ENCODE peak calls at places on chromosome 7, in six cellular contexts. K, H, Z, U, Y and M are unnamed samples.

GRCh38 chr7:2553831-2554581 is 1.3 kb downstream of the BRAT1 start:
- DNase-seq in K (no peak), H (no peak), Z (no peak), U (peak; percentile 7), Y (no peak), M (no peak)

GRCh38 chr7:96953676-96954513 is 51.5 kb upstream of the DLX6 start:
- DNase-seq in K (no peak), H (no peak), Z (no peak), U (no peak), Y (no peak), M (no peak)

GRCh38 chr7:77276120-77276519 is 76.5 kb upstream of the FGL2 start:
- DNase-seq in K (no peak), H (no peak), Z (no peak), U (no peak), Y (no peak), M (no peak)

GRCh38 chr7:73865738-73866445 is 4.9 kb downstream of the TMEM270 start:
- DNase-seq in K (no peak), H (peak; percentile 76), Z (peak; percentile 67), U (peak; percentile 44), Y (peak; percentile 46), M (no peak)

GRCh38 chr7:40716052-40716451 is 581.2 kb downstream of the SUGCT start:
- DNase-seq in K (no peak), H (peak; percentile 48), Z (no peak), U (no peak), Y (no peak), M (no peak)

GRCh38 chr7:74092964-74093339 is 9.3 kb downstream of the LIMK1 start:
- DNase-seq in K (peak; percentile 86), H (peak; percentile 39), Z (no peak), U (peak; percentile 85), Y (no peak), M (no peak)

GRCh38 chr7:25351761-25352160 is 123.5 kb upstream of the NPVF start:
- DNase-seq in K (no peak), H (no peak), Z (no peak), U (no peak), Y (no peak), M (no peak)

GRCh38 chr7:113294750-113295149 is 176.4 kb upstream of the SMIM30 start:
- DNase-seq in K (no peak), H (no peak), Z (no peak), U (no peak), Y (no peak), M (no peak)

GRCh38 chr7:106045592-106045991 is 66.5 kb downstream of the SYPL1 start:
- DNase-seq in K (no peak), H (peak; percentile 55), Z (peak; percentile 62), U (no peak), Y (peak; percentile 3), M (no peak)

GRCh38 chr7:29431686-29432085 is 131.9 kb upstream of the PRR15 start:
- DNase-seq in K (no peak), H (no peak), Z (no peak), U (no peak), Y (no peak), M (no peak)

GRCh38 chr7:25028370-25028971 is 48.5 kb upstream of the OSBPL3 start:
- DNase-seq in K (no peak), H (peak; percentile 91), Z (peak; percentile 84), U (no peak), Y (no peak), M (no peak)

GRCh38 chr7:151454932-151455530 is 15.1 kb upstream of the CRYGN start:
- DNase-seq in K (no peak), H (no peak), Z (no peak), U (no peak), Y (no peak), M (no peak)

GRCh38 chr7:103148131-103148993 is 537 bp downstream of the NAPEPLD start:
- DNase-seq in K (no peak), H (peak; percentile 12), Z (peak; percentile 45), U (no peak), Y (no peak), M (no peak)

GRCh38 chr7:86657948-86658347 is 14.2 kb downstream of the GRM3 start:
- DNase-seq in K (no peak), H (no peak), Z (no peak), U (no peak), Y (no peak), M (no peak)

GRCh38 chr7:94146408-94146807 is 142.3 kb upstream of the BET1 start:
- DNase-seq in K (peak; percentile 59), H (no peak), Z (no peak), U (no peak), Y (no peak), M (no peak)

GRCh38 chr7:14020339-14020900 is 31.0 kb upstream of the ETV1 start:
- DNase-seq in K (no peak), H (no peak), Z (no peak), U (no peak), Y (no peak), M (no peak)

GRCh38 chr7:42193457-42194111 is 43.4 kb downstream of the GLI3 start:
- DNase-seq in K (no peak), H (peak; percentile 43), Z (no peak), U (no peak), Y (no peak), M (no peak)

GRCh38 chr7:36755484-36755883 is 31.2 kb upstream of the AOAH start:
- DNase-seq in K (no peak), H (no peak), Z (no peak), U (peak; percentile 29), Y (no peak), M (no peak)

GRCh38 chr7:158778476-158778875 is 50.8 kb downstream of the ESYT2 start:
- DNase-seq in K (no peak), H (peak; percentile 41), Z (no peak), U (no peak), Y (no peak), M (no peak)

GRCh38 chr7:42091461-42092229 is 145.4 kb downstream of the GLI3 start:
- DNase-seq in K (no peak), H (no peak), Z (peak; percentile 81), U (no peak), Y (no peak), M (no peak)

GRCh38 chr7:152520861-152521302 is 85.1 kb upstream of the KMT2C start:
- DNase-seq in K (no peak), H (peak; percentile 16), Z (no peak), U (no peak), Y (peak; percentile 75), M (no peak)

GRCh38 chr7:54349259-54349658 is 192.9 kb upstream of the VSTM2A start:
- DNase-seq in K (no peak), H (no peak), Z (peak; percentile 52), U (no peak), Y (no peak), M (no peak)

GRCh38 chr7:110771717-110772116 is 319.2 kb upstream of the LRRN3 start:
- DNase-seq in K (no peak), H (no peak), Z (no peak), U (no peak), Y (no peak), M (no peak)
- H3K4me1 ChIP-seq in K (no peaks in the 10 kb centered on the region), H (no peaks in the 10 kb centered on the region), Z (peaks cover 17% of the 10 kb centered on the region), U (no peaks in the 10 kb centered on the region), Y (no peaks in the 10 kb centered on the region), M (no peaks in the 10 kb centered on the region)

DNA sequence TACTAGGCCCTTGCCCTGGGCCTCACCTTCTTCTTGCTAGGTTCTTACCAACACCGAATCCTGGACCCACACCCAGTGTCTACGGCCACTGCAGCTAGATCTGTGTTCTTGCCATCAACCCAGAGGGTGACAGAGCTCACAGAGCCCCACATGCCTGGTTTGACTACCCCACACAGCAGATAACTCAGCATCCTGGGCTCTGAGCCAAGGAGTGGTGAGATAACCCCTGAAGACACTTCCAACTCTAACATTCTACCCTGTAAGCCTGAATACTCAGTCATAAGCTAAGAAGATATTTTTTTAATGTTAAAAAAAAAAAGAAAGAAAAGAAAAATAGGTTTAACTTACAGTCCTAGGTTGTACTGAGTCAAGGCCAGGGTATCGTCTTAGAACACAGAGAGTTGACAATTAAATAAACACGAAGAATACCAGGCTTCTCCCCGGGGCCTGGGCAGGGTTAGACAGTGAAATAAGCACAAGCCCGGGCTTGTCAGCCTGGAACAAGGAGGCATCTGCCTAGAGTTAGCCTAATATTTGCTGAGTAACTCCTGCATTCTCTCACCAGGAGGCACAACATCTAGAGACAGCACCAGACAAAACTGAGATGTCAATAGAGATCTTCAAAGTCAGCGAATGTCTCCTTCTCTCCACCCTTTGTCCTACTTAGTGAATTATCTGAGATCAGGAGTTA is 556.5 kb upstream of the LRRN3 start:
- DNase-seq in K (no peak), H (no peak), Z (no peak), U (no peak), Y (no peak), M (no peak)
- H3K9me3 ChIP-seq in K (no peaks in the 10 kb centered on the region), H (no peaks in the 10 kb centered on the region), Z (no peaks in the 10 kb centered on the region), U (no peaks in the 10 kb centered on the region), Y (no peaks in the 10 kb centered on the region), M (no peaks in the 10 kb centered on the region)

DNA sequence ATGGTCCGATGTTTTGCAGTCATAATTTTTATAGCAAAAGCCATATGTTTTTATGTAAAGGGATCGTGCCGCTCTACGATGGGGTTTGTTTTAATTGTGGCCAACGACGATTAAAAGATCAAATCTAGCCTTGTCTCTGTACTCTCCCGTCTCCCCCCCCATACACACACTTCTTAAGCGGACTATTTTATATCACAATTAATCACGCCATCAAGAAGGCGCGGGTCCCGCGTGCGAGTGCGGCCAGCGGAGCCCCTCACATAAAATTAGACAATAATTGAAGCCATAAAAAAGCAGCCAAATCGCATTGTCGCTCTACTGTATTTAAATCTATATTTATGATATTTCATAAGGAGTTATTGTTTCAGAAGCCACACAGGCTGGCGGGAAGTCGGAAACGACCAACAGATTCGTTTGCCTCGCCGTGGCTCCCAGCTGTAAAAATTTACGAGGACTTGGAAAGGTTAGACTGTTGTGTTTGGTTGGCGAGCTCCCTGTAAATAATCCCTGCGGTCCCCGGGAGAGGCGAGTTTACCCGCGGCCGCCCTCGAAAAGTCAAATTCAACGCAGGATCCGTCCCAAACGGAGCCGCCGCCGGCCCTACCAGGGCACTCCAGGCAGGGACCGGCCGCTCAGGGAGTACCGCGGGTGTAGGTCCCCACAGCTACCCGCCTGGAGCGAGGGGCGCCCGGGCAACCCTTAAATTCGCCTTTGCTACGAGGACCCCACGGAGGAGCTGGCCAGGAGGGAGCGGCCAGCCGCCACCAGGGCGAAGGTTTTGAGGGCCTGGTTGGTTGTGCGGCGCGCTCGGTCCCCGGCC is 528 bp upstream of the HOXA9 start:
- DNase-seq in K (no peak), H (no peak), Z (peak; percentile 67), U (no peak), Y (no peak), M (no peak)
- H3K4me1 ChIP-seq in K (peaks cover 7% of the 10 kb centered on the region), H (peaks cover 3% of the 10 kb centered on the region), Z (peaks cover 11% of the 10 kb centered on the region), U (no peaks in the 10 kb centered on the region), Y (no peaks in the 10 kb centered on the region), M (peaks cover 75% of the 10 kb centered on the region)

DNA sequence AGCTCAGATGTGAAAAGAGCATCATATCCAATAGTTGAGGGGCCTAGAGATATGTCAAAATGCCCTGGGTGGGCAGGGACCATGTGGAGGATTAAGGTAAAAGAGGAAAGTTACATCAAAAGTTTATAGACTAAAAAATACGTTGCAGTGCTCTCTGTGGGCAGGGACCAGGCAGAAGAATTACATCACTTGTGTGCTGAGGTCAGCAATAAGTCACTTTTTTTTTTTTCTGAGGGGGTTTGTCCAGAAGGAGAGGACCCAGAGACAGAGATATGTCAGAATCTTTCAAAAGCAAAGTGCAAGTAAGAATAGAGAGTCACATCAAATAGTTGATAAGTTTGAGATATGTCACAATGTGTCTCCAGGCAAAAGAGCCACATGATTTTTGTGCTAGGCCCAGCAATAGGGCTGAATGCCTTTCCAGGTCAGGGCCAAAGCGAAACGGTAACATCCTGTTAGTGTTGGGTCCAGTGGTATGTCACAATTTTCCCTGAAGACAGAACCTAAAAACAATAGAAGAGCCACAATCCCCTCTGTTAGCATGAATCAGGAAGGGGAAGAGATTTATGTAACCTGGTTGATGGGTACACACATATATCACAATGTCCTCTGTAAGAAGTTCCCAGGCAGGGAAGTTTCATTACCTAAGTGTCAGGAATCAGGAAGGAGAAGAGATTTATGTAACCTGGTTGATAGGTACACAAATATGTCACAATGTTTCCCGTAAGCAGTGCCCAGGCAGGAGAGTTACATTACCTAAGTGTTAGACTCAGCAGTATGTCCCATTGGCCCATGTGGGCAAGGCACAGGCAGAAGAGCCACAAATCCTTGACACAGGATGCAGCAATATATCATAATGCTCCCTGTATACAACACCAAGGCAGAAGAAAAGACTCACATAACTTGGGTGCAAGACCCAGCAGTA is 28.1 kb upstream of the ZNF107 start:
- DNase-seq in K (no peak), H (no peak), Z (no peak), U (no peak), Y (no peak), M (no peak)
- H3K9me3 ChIP-seq in K (no peaks in the 10 kb centered on the region), H (peaks cover 4% of the 10 kb centered on the region), Z (peaks cover 12% of the 10 kb centered on the region), U (no peaks in the 10 kb centered on the region), Y (no peaks in the 10 kb centered on the region), M (no peaks in the 10 kb centered on the region)